ENCODE peak calls at places on chromosomes 5 and 9, in four cellular contexts. O is H1, C is tibial artery, W is sigmoid colon. P is an unnamed sample.

GRCh38 chr5:81391-82021 is 10.5 kb upstream of the PLEKHG4B start:
- DNase-seq in O (no peak), C (no peak), W (no peak), P (no peak)

GRCh38 chr5:169805527-169805934 is 168.5 kb downstream of the DOCK2 start:
- DNase-seq in O (no peak), C (no peak), W (no peak), P (no peak)

GRCh38 chr5:135535820-135536801 is at the start of gene NEUROG1:
- DNase-seq in O (no peak), C (no peak), W (no peak), P (no peak)

GRCh38 chr5:145872486-145872885 is 328 bp downstream of the GRXCR2 start:
- DNase-seq in O (no peak), C (no peak), W (no peak), P (no peak)

GRCh38 chr9:73237140-73237539 is 85.5 kb downstream of the ANXA1 start:
- DNase-seq in O (no peak), C (no peak), W (no peak), P (no peak)

GRCh38 chr5:41112486-41113455 is 41.6 kb upstream of the MROH2B start:
- DNase-seq in O (no peak), C (no peak), W (peak; percentile 63), P (no peak)

GRCh38 chr5:126348855-126349635 is 74.2 kb upstream of the GRAMD2B start:
- DNase-seq in O (no peak), C (no peak), W (no peak), P (no peak)

GRCh38 chr5:4896328-4896727 is 243.8 kb upstream of the ADAMTS16 start:
- DNase-seq in O (no peak), C (no peak), W (no peak), P (no peak)

GRCh38 chr5:107430077-107430625 is 240.6 kb downstream of the EFNA5 start:
- DNase-seq in O (no peak), C (no peak), W (no peak), P (no peak)

GRCh38 chr9:96603305-96604004 is 16.2 kb downstream of the CDC14B start:
- DNase-seq in O (no peak), C (no peak), W (no peak), P (no peak)

GRCh38 chr9:89534464-89534863 is 36.6 kb upstream of the SEMA4D start:
- DNase-seq in O (no peak), C (no peak), W (no peak), P (no peak)

GRCh38 chr9:84216151-84216550 is 124.4 kb downstream of the SLC28A3 start:
- DNase-seq in O (no peak), C (no peak), W (no peak), P (no peak)

GRCh38 chr5:122350496-122350895 is 38.5 kb downstream of the SNCAIP start:
- DNase-seq in O (no peak), C (no peak), W (no peak), P (no peak)

GRCh38 chr9:33660771-33661170 is 134.6 kb upstream of the PRSS3 start:
- DNase-seq in O (no peak), C (no peak), W (no peak), P (no peak)

GRCh38 chr5:6731465-6732237 is 18.4 kb downstream of the TENT4A start:
- DNase-seq in O (no peak), C (no peak), W (peak; percentile 36), P (no peak)

GRCh38 chr9:128916204-128916603 is 4.6 kb upstream of the PHYHD1 start:
- DNase-seq in O (no peak), C (peak; percentile 77), W (peak; percentile 81), P (no peak)

GRCh38 chr9:70159630-70160029 is 99.1 kb upstream of the SMC5 start:
- DNase-seq in O (no peak), C (no peak), W (no peak), P (no peak)

GRCh38 chr5:175893466-175893865 is 22.1 kb downstream of the CPLX2 start:
- DNase-seq in O (no peak), C (no peak), W (peak; percentile 44), P (no peak)

GRCh38 chr5:143921525-143922311 is 109.8 kb downstream of the HMHB1 start:
- DNase-seq in O (no peak), C (no peak), W (no peak), P (no peak)

GRCh38 chr9:114619205-114619758 is 8.2 kb downstream of the TMEM268 start:
- DNase-seq in O (no peak), C (no peak), W (no peak), P (no peak)

GRCh38 chr5:10663531-10664183 is 97.4 kb downstream of the DAP start:
- DNase-seq in O (no peak), C (no peak), W (peak; percentile 55), P (no peak)

GRCh38 chr5:56208681-56209080 is 24.4 kb downstream of the ANKRD55 start:
- DNase-seq in O (no peak), C (no peak), W (no peak), P (no peak)

GRCh38 chr5:81344736-81345135 is 43.3 kb downstream of the ZCCHC9 start:
- DNase-seq in O (no peak), C (no peak), W (no peak), P (no peak)

GRCh38 chr5:135944967-135945560 is 9.7 kb downstream of the LECT2 start:
- DNase-seq in O (no peak), C (peak; percentile 65), W (peak; percentile 76), P (no peak)

GRCh38 chr5:52945040-52945439 is 44.1 kb upstream of the ITGA2 start:
- DNase-seq in O (no peak), C (no peak), W (no peak), P (no peak)

GRCh38 chr9:86731511-86731993 is 215.8 kb downstream of the GAS1 start:
- DNase-seq in O (no peak), C (peak; percentile 55), W (no peak), P (no peak)

GRCh38 chr9:13896047-13896446 is 417.9 kb downstream of the NFIB start:
- DNase-seq in O (no peak), C (no peak), W (no peak), P (no peak)

GRCh38 chr9:15491950-15492349 is 18.8 kb downstream of the PSIP1 start:
- DNase-seq in O (no peak), C (no peak), W (no peak), P (no peak)
- H3K9me3 ChIP-seq in O (peaks cover 16% of the 10 kb centered on the region), C (no peaks in the 10 kb centered on the region), W (no peaks in the 10 kb centered on the region), P (no peaks in the 10 kb centered on the region)

DNA sequence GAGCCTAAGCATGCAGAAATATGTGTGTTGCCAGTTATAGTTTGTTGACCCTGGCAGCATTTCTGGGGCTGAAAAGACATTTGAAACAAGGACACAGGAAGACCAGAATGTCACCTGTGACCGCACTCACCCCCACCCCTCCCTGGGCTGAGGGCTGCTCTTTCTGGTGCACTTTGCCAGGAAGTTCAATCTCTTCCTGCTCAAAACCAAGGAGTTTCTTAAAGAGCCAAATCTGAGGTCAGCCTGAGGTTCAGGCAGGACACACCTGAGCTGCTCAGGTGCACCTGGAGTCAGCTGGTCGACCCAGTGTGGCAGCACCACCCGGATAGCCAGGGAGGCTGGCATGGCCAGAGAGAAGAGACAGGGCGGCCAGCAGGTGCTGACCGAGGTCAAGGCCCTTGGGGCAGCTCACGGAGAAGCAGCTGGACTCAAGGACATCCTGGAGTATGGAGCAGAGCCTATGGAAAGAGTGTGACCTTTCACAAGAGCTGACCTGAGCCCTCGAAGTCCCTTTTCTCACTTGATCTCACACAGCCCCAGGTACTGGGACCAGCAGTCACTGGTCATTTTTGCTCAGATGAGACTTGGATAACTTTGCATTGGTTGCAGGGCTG is 376.9 kb upstream of the IRX4 start:
- DNase-seq in O (no peak), C (no peak), W (no peak), P (no peak)
- H3K9me3 ChIP-seq in O (no peaks in the 10 kb centered on the region), C (no peaks in the 10 kb centered on the region), W (no peaks in the 10 kb centered on the region), P (no peaks in the 10 kb centered on the region)

GRCh38 chr5:75203604-75204003 is 33.1 kb downstream of the ANKRD31 start:
- DNase-seq in O (no peak), C (no peak), W (no peak), P (no peak)
- H3K9me3 ChIP-seq in O (no peaks in the 10 kb centered on the region), C (no peaks in the 10 kb centered on the region), W (no peaks in the 10 kb centered on the region), P (no peaks in the 10 kb centered on the region)

GRCh38 chr5:3333105-3333504 is 262.5 kb upstream of the IRX1 start:
- DNase-seq in O (no peak), C (no peak), W (no peak), P (no peak)
- H3K9me3 ChIP-seq in O (peaks cover 3% of the 10 kb centered on the region), C (no peaks in the 10 kb centered on the region), W (no peaks in the 10 kb centered on the region), P (no peaks in the 10 kb centered on the region)

GRCh38 chr9:134706522-134706921 is 64.9 kb downstream of the COL5A1 start:
- DNase-seq in O (no peak), C (no peak), W (no peak), P (no peak)
- H3K9me3 ChIP-seq in O (peaks cover 10% of the 10 kb centered on the region), C (no peaks in the 10 kb centered on the region), W (no peaks in the 10 kb centered on the region), P (no peaks in the 10 kb centered on the region)

GRCh38 chr9:122742003-122742402 is at the start of gene OR1L6:
- DNase-seq in O (no peak), C (no peak), W (no peak), P (no peak)
- H3K9me3 ChIP-seq in O (peaks cover 53% of the 10 kb centered on the region), C (peaks cover 7% of the 10 kb centered on the region), W (no peaks in the 10 kb centered on the region), P (no peaks in the 10 kb centered on the region)

GRCh38 chr5:90193185-90193822 is 216.3 kb downstream of the CETN3 start:
- DNase-seq in O (no peak), C (no peak), W (no peak), P (no peak)
- H3K9me3 ChIP-seq in O (no peaks in the 10 kb centered on the region), C (no peaks in the 10 kb centered on the region), W (no peaks in the 10 kb centered on the region), P (no peaks in the 10 kb centered on the region)

DNA sequence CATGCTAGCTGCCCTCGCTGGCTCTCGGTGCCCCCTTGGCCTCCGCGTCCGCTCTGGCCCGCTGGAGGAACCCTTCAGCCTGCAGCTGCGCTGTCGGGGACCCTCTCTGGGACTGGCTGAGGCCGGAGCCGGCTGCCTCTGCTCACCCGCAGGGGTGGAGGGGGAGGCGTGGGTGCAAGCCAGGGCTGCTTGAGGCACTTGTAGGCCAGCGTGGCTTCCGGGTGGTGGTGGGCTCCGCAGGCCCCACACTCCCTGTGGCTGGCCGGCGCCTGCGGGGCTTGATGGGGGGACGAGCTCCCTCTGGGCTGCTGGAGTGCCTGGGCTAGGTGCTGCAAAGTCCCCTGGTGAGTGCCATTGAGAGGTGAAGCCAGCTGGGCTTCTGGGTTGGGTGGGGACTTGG is 429.6 kb downstream of the LRRC70 start:
- DNase-seq in O (no peak), C (no peak), W (no peak), P (no peak)
- H3K9me3 ChIP-seq in O (peaks cover 4% of the 10 kb centered on the region), C (peaks cover 13% of the 10 kb centered on the region), W (peaks cover 6% of the 10 kb centered on the region), P (no peaks in the 10 kb centered on the region)

DNA sequence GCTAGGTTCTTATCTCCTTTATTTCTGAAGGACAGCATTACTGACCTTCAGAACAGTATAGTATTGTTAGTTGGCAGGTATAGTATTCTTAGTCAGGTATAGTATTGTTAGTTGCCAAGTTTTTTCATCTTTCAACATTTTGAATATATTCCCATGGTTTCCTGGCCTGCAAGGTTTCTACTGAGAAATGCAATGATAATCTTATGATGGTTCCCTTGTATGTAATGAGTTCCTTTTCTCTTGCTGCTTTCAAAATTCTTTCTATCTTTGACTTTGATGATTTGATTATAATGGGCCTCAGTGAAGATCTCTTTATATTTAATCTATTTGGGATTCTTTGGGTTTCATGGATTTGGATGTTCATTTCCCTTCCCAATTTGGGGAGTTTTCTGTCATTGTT is 12.4 kb upstream of the HSDL2 start:
- DNase-seq in O (no peak), C (no peak), W (no peak), P (no peak)
- H3K9me3 ChIP-seq in O (peaks cover 10% of the 10 kb centered on the region), C (no peaks in the 10 kb centered on the region), W (no peaks in the 10 kb centered on the region), P (peaks cover 13% of the 10 kb centered on the region)